ENCODE peak calls at places on chromosome 13, in six cellular contexts. W, J, C, R, A and P are unnamed samples.

GRCh38 chr13:37074703-37075102 is 15.2 kb upstream of the SUPT20H start:
- DNase-seq in C (no peak), J (peak; percentile 48), R (no peak), W (no peak), A (no peak), P (no peak)

GRCh38 chr13:23579072-23579885 is 9.1 kb downstream of the TNFRSF19 start:
- DNase-seq in W (peak; percentile 79), A (peak; percentile 96), J (peak; percentile 92), R (peak; percentile 50), C (no peak), P (peak; percentile 95)

GRCh38 chr13:39976481-39976880 is 321.0 kb downstream of the COG6 start:
- DNase-seq in R (no peak), J (no peak), W (no peak), C (no peak), A (no peak), P (no peak)

GRCh38 chr13:64075543-64076271 is 2660.1 kb upstream of the PCDH20 start:
- DNase-seq in J (no peak), R (no peak), A (peak; percentile 49), W (peak; percentile 88), C (no peak), P (no peak)

GRCh38 chr13:113928701-113929627 is 44.9 kb downstream of the C13orf46 start:
- DNase-seq in J (no peak), W (no peak), R (no peak), C (no peak), A (no peak), P (peak; percentile 9)

GRCh38 chr13:95237310-95237870 is 63.9 kb downstream of the ABCC4 start:
- DNase-seq in R (no peak), J (no peak), W (no peak), C (no peak), A (no peak), P (no peak)

GRCh38 chr13:70249332-70250064 is 141.2 kb upstream of the KLHL1 start:
- DNase-seq in C (no peak), R (peak; percentile 38), J (peak; percentile 54), W (peak; percentile 87), A (no peak), P (no peak)

GRCh38 chr13:45295536-45295935 is 45.4 kb downstream of the TPT1 start:
- DNase-seq in J (no peak), R (no peak), C (no peak), A (no peak), W (no peak), P (no peak)

GRCh38 chr13:95553614-95554385 is 1.3 kb downstream of the CLDN10 start:
- DNase-seq in R (no peak), W (no peak), A (no peak), C (no peak), J (peak; percentile 57), P (peak; percentile 46)

GRCh38 chr13:94968040-94968756 is 255.9 kb upstream of the SOX21 start:
- DNase-seq in J (peak; percentile 83), A (no peak), R (no peak), W (no peak), C (no peak), P (peak; percentile 67)

GRCh38 chr13:50437252-50437651 is 406.2 kb downstream of the DLEU7 start:
- DNase-seq in C (no peak), J (no peak), A (no peak), W (no peak), R (no peak), P (no peak)

GRCh38 chr13:50444726-50445125 is 398.8 kb downstream of the DLEU7 start:
- DNase-seq in R (no peak), C (no peak), J (peak; percentile 15), W (no peak), A (no peak), P (no peak)

GRCh38 chr13:50438351-50438750 is 405.1 kb downstream of the DLEU7 start:
- DNase-seq in R (no peak), W (no peak), A (no peak), C (no peak), J (no peak), P (no peak)

DNA sequence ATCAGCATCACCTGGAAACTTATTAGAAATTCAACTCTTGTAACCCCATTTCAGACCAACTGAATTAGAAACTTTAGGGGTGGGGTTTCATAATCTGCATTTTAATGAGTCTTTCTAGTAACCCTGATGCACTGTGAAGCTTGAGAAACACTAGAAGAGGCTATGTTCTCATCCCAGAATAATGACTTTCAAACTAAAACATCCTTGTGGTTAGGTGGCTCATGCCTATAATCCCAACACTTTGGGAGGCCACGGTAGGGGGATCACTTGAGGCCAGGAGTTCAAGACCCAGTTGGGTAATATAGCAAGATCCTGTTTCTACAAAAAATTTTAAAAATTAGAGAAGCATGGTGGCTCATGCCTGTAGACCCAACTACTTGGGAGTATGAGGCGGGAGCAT is 402.4 kb downstream of the DLEU7 start:
- DNase-seq in A (no peak), R (no peak), W (no peak), J (no peak), C (no peak), P (no peak)
- TF ChIP-seq CREB1 in A (no peak), R (no peak), W (no peak), J (no peak), C (no peak), P (no peak)

DNA sequence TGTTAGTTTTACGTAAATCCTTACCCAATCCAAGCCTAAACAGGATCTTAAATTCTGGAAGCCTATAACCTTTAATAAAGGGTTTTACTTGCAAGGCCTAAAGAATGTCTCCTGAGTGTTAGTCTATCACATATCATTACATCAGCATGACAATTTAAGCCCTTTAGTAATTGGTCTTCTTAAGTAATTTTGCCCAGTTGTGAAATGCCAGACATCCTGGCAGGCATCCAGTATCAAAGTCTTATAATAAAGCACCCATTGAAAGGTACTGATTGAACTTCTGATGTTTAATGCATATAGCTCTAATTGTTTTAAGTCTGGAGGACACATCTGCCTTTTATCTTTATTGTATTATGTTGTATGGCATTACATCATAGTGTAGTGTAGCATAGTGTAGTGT is 1078.9 kb downstream of the SLITRK1 start:
- DNase-seq in R (no peak), A (no peak), C (no peak), W (no peak), J (no peak), P (no peak)
- TF ChIP-seq CREB1 in R (no peak), A (no peak), C (no peak), W (no peak), J (no peak), P (no peak)

GRCh38 chr13:100520936-100521765 is 67.4 kb downstream of the GGACT start:
- DNase-seq in J (peak; percentile 77), A (no peak), W (no peak), R (no peak), C (no peak), P (peak; percentile 58)
- TF ChIP-seq CREB1 in J (no peak), A (no peak), W (no peak), R (no peak), C (no peak), P (no peak)

GRCh38 chr13:35675651-35676050 is 199.2 kb upstream of the MAB21L1 start:
- DNase-seq in W (no peak), R (no peak), C (no peak), A (no peak), J (no peak), P (no peak)
- TF ChIP-seq CREB1 in W (no peak), R (no peak), C (no peak), A (no peak), J (no peak), P (no peak)

GRCh38 chr13:34748078-34748477 is 194.0 kb upstream of the NBEA start:
- DNase-seq in C (no peak), J (no peak), R (no peak), W (no peak), A (no peak), P (no peak)
- TF ChIP-seq CREB1 in C (no peak), J (no peak), R (no peak), W (peak; percentile 23), A (no peak), P (no peak)

DNA sequence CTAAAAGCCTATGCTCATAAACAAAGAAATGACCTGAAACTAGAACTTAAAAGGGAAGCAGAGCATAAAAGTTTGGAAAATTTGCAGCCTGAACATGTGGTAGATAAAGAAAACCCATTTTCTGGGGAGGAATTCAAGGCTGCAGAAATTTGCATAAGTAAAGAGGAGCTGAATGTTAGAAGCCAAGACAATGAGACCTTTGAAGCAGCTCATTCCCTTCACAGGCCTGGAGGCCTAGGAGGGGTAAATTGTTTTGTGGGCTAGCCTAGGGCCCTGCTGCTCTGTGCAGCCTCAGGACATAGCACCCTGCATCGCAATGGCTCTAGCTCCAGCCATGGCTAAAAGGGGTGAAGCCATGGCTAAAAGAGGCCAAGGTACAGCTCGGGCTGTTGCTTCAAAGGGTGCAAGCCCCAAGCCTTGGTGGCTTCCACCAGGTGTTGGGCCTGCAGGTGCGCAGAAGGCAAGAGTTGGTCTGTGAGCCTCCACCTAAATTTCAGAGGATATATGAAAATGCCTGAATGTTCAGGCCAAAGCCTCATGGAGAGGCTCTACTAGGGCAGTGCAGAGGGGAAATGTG is 38.3 kb downstream of the ZIC2 start:
- DNase-seq in R (no peak), A (no peak), J (peak; percentile 69), W (peak; percentile 48), C (no peak), P (no peak)
- TF ChIP-seq CREB1 in R (no peak), A (no peak), J (no peak), W (no peak), C (no peak), P (no peak)

GRCh38 chr13:93777504-93777903 is 550.9 kb downstream of the GPC6 start:
- DNase-seq in A (no peak), W (no peak), R (no peak), J (no peak), C (no peak), P (no peak)

GRCh38 chr13:93778548-93778947 is 551.9 kb downstream of the GPC6 start:
- DNase-seq in R (no peak), A (no peak), C (no peak), W (no peak), J (no peak), P (no peak)

GRCh38 chr13:93775027-93775426 is 548.4 kb downstream of the GPC6 start:
- DNase-seq in C (no peak), W (no peak), R (no peak), A (no peak), J (no peak), P (no peak)

GRCh38 chr13:93776936-93777335 is 550.3 kb downstream of the GPC6 start:
- DNase-seq in R (no peak), W (no peak), A (no peak), J (peak; percentile 26), C (no peak), P (no peak)

GRCh38 chr13:93775507-93776108 is 549.0 kb downstream of the GPC6 start:
- DNase-seq in W (peak; percentile 39), J (no peak), R (no peak), C (no peak), A (no peak), P (no peak)
- TF ChIP-seq CREB1 in W (no peak), J (no peak), R (no peak), C (no peak), A (no peak), P (no peak)

GRCh38 chr13:27549406-27549981 is 70.8 kb downstream of the LNX2 start:
- DNase-seq in R (no peak), A (no peak), C (no peak), W (no peak), J (no peak), P (no peak)
- TF ChIP-seq CREB1 in R (no peak), A (no peak), C (no peak), W (no peak), J (no peak), P (no peak)

GRCh38 chr13:102197193-102197592 is 204.7 kb downstream of the FGF14 start:
- DNase-seq in C (no peak), R (peak; percentile 19), J (peak; percentile 72), W (peak; percentile 1), A (no peak), P (peak; percentile 29)
- TF ChIP-seq CREB1 in C (no peak), R (no peak), J (no peak), W (no peak), A (no peak), P (no peak)